ENCODE peak calls at places on chromosomes 5 and 9, in four cellular contexts. I is NCI-H510A treated with DMSO at 0.1 percent for 48 hours; U is CD4-positive, alpha-beta T cell; X is stimulated activated CD8-positive, alpha-beta memory T cell treated with anti-CD3 and anti-CD28 coated beads, Interleukin-2, amount 100 ng/mL, for 48 hours. P is an unnamed sample.
A peak's percentile ranks its signal among the peaks of the same experiment; 100 is the strongest.

GRCh38 chr5:373710-374602 is 52.4 kb downstream of the AHRR start:
- DNase-seq in U (no peak), I (peak; percentile 76), X (peak; percentile 84), P (peak; percentile 94)

GRCh38 chr9:100088202-100088601 is 10.6 kb downstream of the ERP44 start:
- DNase-seq in X (no peak), U (no peak), I (no peak), P (no peak)

GRCh38 chr5:19125956-19126713 is 861.9 kb downstream of the CDH18 start:
- DNase-seq in U (no peak), X (no peak), I (no peak), P (no peak)

GRCh38 chr9:3434594-3434993 is 91.2 kb downstream of the RFX3 start:
- DNase-seq in I (no peak), X (no peak), U (no peak), P (no peak)

GRCh38 chr9:130689937-130690700 is 3.5 kb upstream of the EXOSC2 start:
- DNase-seq in U (no peak), X (no peak), I (peak; percentile 98), P (no peak)

GRCh38 chr5:5145651-5146529 is 5.8 kb downstream of the ADAMTS16 start:
- DNase-seq in X (no peak), U (no peak), I (no peak), P (no peak)

GRCh38 chr9:125889524-125890473 is 142.6 kb downstream of the PBX3 start:
- DNase-seq in U (peak; percentile 21), I (peak; percentile 56), X (peak; percentile 10), P (peak; percentile 81)

GRCh38 chr5:147611483-147611882 is 101.6 kb upstream of the DPYSL3 start:
- DNase-seq in U (no peak), X (no peak), I (no peak), P (no peak)

GRCh38 chr9:127693697-127694096 is 13.1 kb upstream of the CFAP157 start:
- DNase-seq in I (no peak), U (no peak), X (no peak), P (no peak)

GRCh38 chr5:131386779-131387178 is 122.9 kb downstream of the CDC42SE2 start:
- DNase-seq in I (peak; percentile 74), U (no peak), X (no peak), P (no peak)

GRCh38 chr9:90114641-90115040 is 509.8 kb downstream of the GADD45G start:
- DNase-seq in U (no peak), I (no peak), X (no peak), P (no peak)

GRCh38 chr5:150302301-150303069 is at the start of gene ARSI:
- DNase-seq in I (no peak), U (no peak), X (no peak), P (no peak)

GRCh38 chr5:179801304-179802206 is 5.1 kb downstream of the MGAT4B start:
- DNase-seq in U (peak; percentile 74), I (peak; percentile 9), X (peak; percentile 79), P (no peak)

GRCh38 chr9:17422994-17423680 is 155.7 kb upstream of the SH3GL2 start:
- DNase-seq in U (no peak), I (no peak), X (no peak), P (peak; percentile 19)

GRCh38 chr9:93820667-93821306 is 134.4 kb downstream of the BARX1 start:
- DNase-seq in U (no peak), X (no peak), I (peak; percentile 35), P (no peak)

GRCh38 chr9:108467653-108468324 is 388.0 kb downstream of the ACTL7B start:
- DNase-seq in X (no peak), U (no peak), I (no peak), P (no peak)